ENCODE peak calls at places on chromosomes 2 and 18, in seven cellular contexts. One of them, this sample, is unnamed.

GRCh38 chr2:148645925-148646559 is 1.5 kb downstream of the EPC2 start:
- DNase-seq in stimulated activated CD8-positive, alpha-beta memory T cell treated with anti-CD3 and anti-CD28 coated beads, Interleukin-2, amount 100 ng/mL, for 48 hours: peak; percentile 12
- DNase-seq in T-helper 9 cell: peak; percentile 42
- DNase-seq in GM06990: peak; percentile 58
- DNase-seq in fibroblast of the aortic adventitia: peak; percentile 89
- DNase-seq in COLO829: peak; percentile 61
- DNase-seq in NCI-H2029: peak; percentile 70
- DNase-seq in this sample: peak; percentile 75

GRCh38 chr2:121128741-121129659 is 156.0 kb downstream of the TFCP2L1 start:
- DNase-seq in stimulated activated CD8-positive, alpha-beta memory T cell treated with anti-CD3 and anti-CD28 coated beads, Interleukin-2, amount 100 ng/mL, for 48 hours: no peak
- DNase-seq in T-helper 9 cell: no peak
- DNase-seq in GM06990: no peak
- DNase-seq in fibroblast of the aortic adventitia: peak; percentile 1
- DNase-seq in COLO829: peak; percentile 22
- DNase-seq in NCI-H2029: no peak
- DNase-seq in this sample: no peak

GRCh38 chr2:159091981-159092380 is 123.5 kb downstream of the TANC1 start:
- DNase-seq in stimulated activated CD8-positive, alpha-beta memory T cell treated with anti-CD3 and anti-CD28 coated beads, Interleukin-2, amount 100 ng/mL, for 48 hours: no peak
- DNase-seq in T-helper 9 cell: no peak
- DNase-seq in GM06990: no peak
- DNase-seq in fibroblast of the aortic adventitia: no peak
- DNase-seq in COLO829: no peak
- DNase-seq in NCI-H2029: no peak
- DNase-seq in this sample: no peak

GRCh38 chr2:196314780-196315179 is 143.4 kb upstream of the STK17B start:
- DNase-seq in stimulated activated CD8-positive, alpha-beta memory T cell treated with anti-CD3 and anti-CD28 coated beads, Interleukin-2, amount 100 ng/mL, for 48 hours: no peak
- DNase-seq in T-helper 9 cell: no peak
- DNase-seq in GM06990: no peak
- DNase-seq in fibroblast of the aortic adventitia: no peak
- DNase-seq in COLO829: no peak
- DNase-seq in NCI-H2029: no peak
- DNase-seq in this sample: no peak

GRCh38 chr2:144836635-144837350 is 316.9 kb upstream of the ZEB2 start:
- DNase-seq in stimulated activated CD8-positive, alpha-beta memory T cell treated with anti-CD3 and anti-CD28 coated beads, Interleukin-2, amount 100 ng/mL, for 48 hours: no peak
- DNase-seq in T-helper 9 cell: no peak
- DNase-seq in GM06990: no peak
- DNase-seq in fibroblast of the aortic adventitia: peak; percentile 61
- DNase-seq in COLO829: no peak
- DNase-seq in NCI-H2029: no peak
- DNase-seq in this sample: no peak

GRCh38 chr2:195672674-195673073 is 15.6 kb downstream of the SLC39A10 start:
- DNase-seq in stimulated activated CD8-positive, alpha-beta memory T cell treated with anti-CD3 and anti-CD28 coated beads, Interleukin-2, amount 100 ng/mL, for 48 hours: no peak
- DNase-seq in T-helper 9 cell: no peak
- DNase-seq in GM06990: no peak
- DNase-seq in fibroblast of the aortic adventitia: no peak
- DNase-seq in COLO829: no peak
- DNase-seq in NCI-H2029: no peak
- DNase-seq in this sample: no peak

GRCh38 chr2:211331736-211332135 is 775.3 kb downstream of the CPS1 start:
- DNase-seq in stimulated activated CD8-positive, alpha-beta memory T cell treated with anti-CD3 and anti-CD28 coated beads, Interleukin-2, amount 100 ng/mL, for 48 hours: no peak
- DNase-seq in T-helper 9 cell: no peak
- DNase-seq in GM06990: no peak
- DNase-seq in fibroblast of the aortic adventitia: no peak
- DNase-seq in COLO829: no peak
- DNase-seq in NCI-H2029: no peak
- DNase-seq in this sample: no peak

GRCh38 chr2:106570316-106570715 is 83.2 kb downstream of the CD8B2 start:
- DNase-seq in stimulated activated CD8-positive, alpha-beta memory T cell treated with anti-CD3 and anti-CD28 coated beads, Interleukin-2, amount 100 ng/mL, for 48 hours: no peak
- DNase-seq in T-helper 9 cell: no peak
- DNase-seq in GM06990: no peak
- DNase-seq in fibroblast of the aortic adventitia: no peak
- DNase-seq in COLO829: no peak
- DNase-seq in NCI-H2029: no peak
- DNase-seq in this sample: no peak

GRCh38 chr2:242075163-242075562 is 205.6 kb downstream of the RTP5 start:
- DNase-seq in stimulated activated CD8-positive, alpha-beta memory T cell treated with anti-CD3 and anti-CD28 coated beads, Interleukin-2, amount 100 ng/mL, for 48 hours: no peak
- DNase-seq in T-helper 9 cell: no peak
- DNase-seq in GM06990: no peak
- DNase-seq in fibroblast of the aortic adventitia: peak; percentile 93
- DNase-seq in COLO829: no peak
- DNase-seq in NCI-H2029: no peak
- DNase-seq in this sample: no peak

GRCh38 chr18:11808001-11808855 is 43.0 kb upstream of the CHMP1B start:
- DNase-seq in stimulated activated CD8-positive, alpha-beta memory T cell treated with anti-CD3 and anti-CD28 coated beads, Interleukin-2, amount 100 ng/mL, for 48 hours: no peak
- DNase-seq in T-helper 9 cell: no peak
- DNase-seq in GM06990: no peak
- DNase-seq in fibroblast of the aortic adventitia: peak; percentile 29
- DNase-seq in COLO829: no peak
- DNase-seq in NCI-H2029: no peak
- DNase-seq in this sample: no peak

GRCh38 chr2:239106314-239106908 is 258.5 kb downstream of the TWIST2 start:
- DNase-seq in stimulated activated CD8-positive, alpha-beta memory T cell treated with anti-CD3 and anti-CD28 coated beads, Interleukin-2, amount 100 ng/mL, for 48 hours: no peak
- DNase-seq in T-helper 9 cell: no peak
- DNase-seq in GM06990: no peak
- DNase-seq in fibroblast of the aortic adventitia: peak; percentile 75
- DNase-seq in COLO829: peak; percentile 56
- DNase-seq in NCI-H2029: peak; percentile 59
- DNase-seq in this sample: no peak

GRCh38 chr2:109209412-109209811 is 80.4 kb downstream of the SH3RF3 start:
- DNase-seq in stimulated activated CD8-positive, alpha-beta memory T cell treated with anti-CD3 and anti-CD28 coated beads, Interleukin-2, amount 100 ng/mL, for 48 hours: no peak
- DNase-seq in T-helper 9 cell: no peak
- DNase-seq in GM06990: no peak
- DNase-seq in fibroblast of the aortic adventitia: peak; percentile 85
- DNase-seq in COLO829: peak; percentile 22
- DNase-seq in NCI-H2029: no peak
- DNase-seq in this sample: no peak

GRCh38 chr2:17171446-17172049 is 346.7 kb downstream of the RAD51AP2 start:
- DNase-seq in stimulated activated CD8-positive, alpha-beta memory T cell treated with anti-CD3 and anti-CD28 coated beads, Interleukin-2, amount 100 ng/mL, for 48 hours: no peak
- DNase-seq in T-helper 9 cell: no peak
- DNase-seq in GM06990: no peak
- DNase-seq in fibroblast of the aortic adventitia: peak; percentile 15
- DNase-seq in COLO829: peak; percentile 3
- DNase-seq in NCI-H2029: no peak
- DNase-seq in this sample: no peak

GRCh38 chr2:75894170-75894569 is 183.5 kb upstream of the GCFC2 start:
- DNase-seq in stimulated activated CD8-positive, alpha-beta memory T cell treated with anti-CD3 and anti-CD28 coated beads, Interleukin-2, amount 100 ng/mL, for 48 hours: no peak
- DNase-seq in T-helper 9 cell: no peak
- DNase-seq in GM06990: no peak
- DNase-seq in fibroblast of the aortic adventitia: no peak
- DNase-seq in COLO829: no peak
- DNase-seq in NCI-H2029: no peak
- DNase-seq in this sample: no peak

GRCh38 chr2:196639180-196640030 is at the start of gene CCDC150:
- DNase-seq in stimulated activated CD8-positive, alpha-beta memory T cell treated with anti-CD3 and anti-CD28 coated beads, Interleukin-2, amount 100 ng/mL, for 48 hours: peak; percentile 90
- DNase-seq in T-helper 9 cell: peak; percentile 89
- DNase-seq in GM06990: peak; percentile 94
- DNase-seq in fibroblast of the aortic adventitia: peak; percentile 90
- DNase-seq in COLO829: peak; percentile 92
- DNase-seq in NCI-H2029: peak; percentile 90
- DNase-seq in this sample: peak; percentile 94

GRCh38 chr2:15049096-15049993 is 416.8 kb downstream of the LRATD1 start:
- DNase-seq in stimulated activated CD8-positive, alpha-beta memory T cell treated with anti-CD3 and anti-CD28 coated beads, Interleukin-2, amount 100 ng/mL, for 48 hours: no peak
- DNase-seq in T-helper 9 cell: no peak
- DNase-seq in GM06990: no peak
- DNase-seq in fibroblast of the aortic adventitia: no peak
- DNase-seq in COLO829: no peak
- DNase-seq in NCI-H2029: no peak
- DNase-seq in this sample: no peak

GRCh38 chr2:54639609-54640008 is 83.9 kb upstream of the EML6 start:
- DNase-seq in stimulated activated CD8-positive, alpha-beta memory T cell treated with anti-CD3 and anti-CD28 coated beads, Interleukin-2, amount 100 ng/mL, for 48 hours: no peak
- DNase-seq in T-helper 9 cell: no peak
- DNase-seq in GM06990: no peak
- DNase-seq in fibroblast of the aortic adventitia: peak; percentile 37
- DNase-seq in COLO829: peak; percentile 81
- DNase-seq in NCI-H2029: no peak
- DNase-seq in this sample: no peak

GRCh38 chr2:11019614-11020013 is 107.9 kb downstream of the KCNF1 start:
- DNase-seq in stimulated activated CD8-positive, alpha-beta memory T cell treated with anti-CD3 and anti-CD28 coated beads, Interleukin-2, amount 100 ng/mL, for 48 hours: no peak
- DNase-seq in T-helper 9 cell: no peak
- DNase-seq in GM06990: no peak
- DNase-seq in fibroblast of the aortic adventitia: no peak
- DNase-seq in COLO829: no peak
- DNase-seq in NCI-H2029: no peak
- DNase-seq in this sample: no peak

GRCh38 chr2:54783349-54783748 is 59.9 kb downstream of the EML6 start:
- DNase-seq in stimulated activated CD8-positive, alpha-beta memory T cell treated with anti-CD3 and anti-CD28 coated beads, Interleukin-2, amount 100 ng/mL, for 48 hours: no peak
- DNase-seq in T-helper 9 cell: no peak
- DNase-seq in GM06990: no peak
- DNase-seq in fibroblast of the aortic adventitia: no peak
- DNase-seq in COLO829: no peak
- DNase-seq in NCI-H2029: no peak
- DNase-seq in this sample: no peak

GRCh38 chr2:143083636-143084035 is 45.6 kb upstream of the ARHGAP15 start:
- DNase-seq in stimulated activated CD8-positive, alpha-beta memory T cell treated with anti-CD3 and anti-CD28 coated beads, Interleukin-2, amount 100 ng/mL, for 48 hours: no peak
- DNase-seq in T-helper 9 cell: no peak
- DNase-seq in GM06990: peak; percentile 6
- DNase-seq in fibroblast of the aortic adventitia: peak; percentile 63
- DNase-seq in COLO829: peak; percentile 62
- DNase-seq in NCI-H2029: no peak
- DNase-seq in this sample: no peak

GRCh38 chr2:215966951-215967350 is 46.4 kb downstream of the MREG start:
- DNase-seq in stimulated activated CD8-positive, alpha-beta memory T cell treated with anti-CD3 and anti-CD28 coated beads, Interleukin-2, amount 100 ng/mL, for 48 hours: no peak
- DNase-seq in T-helper 9 cell: no peak
- DNase-seq in GM06990: no peak
- DNase-seq in fibroblast of the aortic adventitia: no peak
- DNase-seq in COLO829: no peak
- DNase-seq in NCI-H2029: no peak
- DNase-seq in this sample: no peak

GRCh38 chr2:223997938-223998337 is 40.7 kb downstream of the MRPL44 start:
- DNase-seq in stimulated activated CD8-positive, alpha-beta memory T cell treated with anti-CD3 and anti-CD28 coated beads, Interleukin-2, amount 100 ng/mL, for 48 hours: no peak
- DNase-seq in T-helper 9 cell: no peak
- DNase-seq in GM06990: no peak
- DNase-seq in fibroblast of the aortic adventitia: no peak
- DNase-seq in COLO829: no peak
- DNase-seq in NCI-H2029: no peak
- DNase-seq in this sample: no peak

GRCh38 chr2:60094450-60094929 is 459.0 kb downstream of the BCL11A start:
- DNase-seq in stimulated activated CD8-positive, alpha-beta memory T cell treated with anti-CD3 and anti-CD28 coated beads, Interleukin-2, amount 100 ng/mL, for 48 hours: no peak
- DNase-seq in T-helper 9 cell: no peak
- DNase-seq in GM06990: no peak
- DNase-seq in fibroblast of the aortic adventitia: no peak
- DNase-seq in COLO829: no peak
- DNase-seq in NCI-H2029: peak; percentile 75
- DNase-seq in this sample: no peak

This sample was measured in stimulated activated naive CD4-positive, alpha-beta T cell.